ENCODE peak calls at places on chromosome 7, in seven cellular contexts. Y is heart right ventricle, G is Peyer's patch, M is brain microvascular endothelial cell, W is GM23338, I is body of pancreas, L is psoas muscle. D is an unnamed sample.

GRCh38 chr7:105916603-105917002 is 40.2 kb upstream of the ATXN7L1 start:
- DNase-seq in L (no peak), Y (no peak), I (no peak), W (no peak), M (peak; percentile 17), G (no peak), D (no peak)

GRCh38 chr7:137880432-137880831 is 33.7 kb upstream of the DGKI start:
- DNase-seq in L (no peak), I (no peak), Y (no peak), G (no peak), M (peak; percentile 91), W (no peak), D (no peak)

GRCh38 chr7:13414661-13415105 is 574.8 kb downstream of the ETV1 start:
- DNase-seq in M (peak; percentile 16), I (no peak), G (no peak), Y (no peak), W (no peak), L (no peak), D (no peak)

GRCh38 chr7:33733865-33734650 is 171.3 kb upstream of the BMPER start:
- DNase-seq in L (no peak), W (no peak), G (no peak), I (peak; percentile 60), M (no peak), Y (peak; percentile 26), D (no peak)

GRCh38 chr7:105713488-105714465 is 132.5 kb upstream of the EFCAB10 start:
- DNase-seq in M (no peak), Y (no peak), W (no peak), I (no peak), L (no peak), G (no peak), D (no peak)

GRCh38 chr7:149869867-149870266 is 3.9 kb upstream of the ATP6V0E2 start:
- DNase-seq in W (no peak), L (no peak), G (peak; percentile 47), M (no peak), Y (no peak), I (no peak), D (peak; percentile 28)

GRCh38 chr7:113421696-113422330 is 303.5 kb upstream of the SMIM30 start:
- DNase-seq in L (peak; percentile 51), Y (peak; percentile 31), M (peak; percentile 93), G (peak; percentile 79), W (peak; percentile 96), I (peak; percentile 87), D (no peak)

GRCh38 chr7:28536259-28536658 is 123.9 kb downstream of the CREB5 start:
- DNase-seq in I (no peak), G (no peak), L (peak; percentile 17), Y (no peak), W (peak; percentile 88), M (peak; percentile 60), D (no peak)

GRCh38 chr7:127675716-127676115 is 23.7 kb downstream of the SND1 start:
- DNase-seq in W (no peak), M (no peak), I (no peak), L (no peak), Y (no peak), G (no peak), D (no peak)

GRCh38 chr7:120809260-120809659 is 48.7 kb downstream of the TSPAN12 start:
- DNase-seq in W (no peak), L (no peak), Y (no peak), M (no peak), I (no peak), G (no peak), D (no peak)
- TF ChIP-seq CTCF in W (no peak), L (no peak), Y (no peak), M (no peak), I (no peak), G (no peak), D (no peak)

GRCh38 chr7:151597541-151597940 is 77.8 kb upstream of the RHEB start:
- DNase-seq in Y (no peak), G (no peak), W (no peak), L (no peak), I (no peak), M (no peak), D (no peak)

GRCh38 chr7:151601521-151602305 is 82.0 kb upstream of the RHEB start:
- DNase-seq in Y (no peak), W (no peak), M (peak; percentile 9), I (no peak), G (no peak), L (no peak), D (no peak)

GRCh38 chr7:151599401-151600227 is 79.9 kb upstream of the RHEB start:
- DNase-seq in W (no peak), L (peak; percentile 49), Y (no peak), M (peak; percentile 92), I (no peak), G (no peak), D (no peak)

GRCh38 chr7:151595702-151596340 is 76.1 kb upstream of the RHEB start:
- DNase-seq in I (no peak), M (no peak), Y (no peak), L (no peak), G (no peak), W (no peak), D (peak; percentile 9)

DNA sequence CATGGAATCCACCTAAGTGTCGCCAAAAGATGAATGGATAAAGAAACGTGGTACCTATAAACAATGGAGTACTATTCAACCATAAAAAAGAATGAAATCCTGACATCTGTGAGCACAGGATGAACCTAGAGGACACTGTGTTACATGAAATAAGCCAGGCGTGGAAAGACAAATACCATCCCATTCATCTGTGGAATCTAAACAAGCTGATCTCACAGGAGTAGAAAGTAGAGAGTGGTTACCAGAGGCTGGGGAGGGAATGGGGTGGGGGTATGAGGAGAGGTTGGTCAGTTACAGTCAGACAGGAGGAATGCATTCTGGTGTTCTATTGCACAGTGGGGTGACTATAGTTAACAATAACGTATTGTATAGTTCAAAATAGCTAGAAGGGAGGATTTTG is 78.3 kb upstream of the RHEB start:
- DNase-seq in L (no peak), I (no peak), G (no peak), W (no peak), M (peak; percentile 95), Y (no peak), D (no peak)
- H3K27ac ChIP-seq in L (no peak overlapping the region), I (no peak overlapping the region), G (peak overlapping the region; percentile 77), W (no peak overlapping the region), M (peak overlapping the region; percentile 89), Y (no peak overlapping the region), D (no peak overlapping the region)

GRCh38 chr7:44103566-44103940 is 592 bp upstream of the AEBP1 start:
- DNase-seq in W (no peak), I (no peak), M (no peak), Y (no peak), L (no peak), G (no peak), D (no peak)
- H3K4me3 ChIP-seq in W (peak overlapping the region; percentile 87), I (no peak overlapping the region), M (no peak overlapping the region), Y (peak overlapping the region; percentile 61), L (no peak overlapping the region), G (peak overlapping the region; percentile 60), D (peak overlapping the region; percentile 80)

GRCh38 chr7:15007507-15007906 is 105.0 kb upstream of the DGKB start:
- DNase-seq in M (no peak), Y (no peak), L (no peak), W (peak; percentile 83), G (no peak), I (no peak), D (no peak)
- TF ChIP-seq CTCF in M (peak; percentile 61), Y (no peak), L (no peak), W (peak; percentile 68), G (peak; percentile 20), I (no peak), D (no peak)

DNA sequence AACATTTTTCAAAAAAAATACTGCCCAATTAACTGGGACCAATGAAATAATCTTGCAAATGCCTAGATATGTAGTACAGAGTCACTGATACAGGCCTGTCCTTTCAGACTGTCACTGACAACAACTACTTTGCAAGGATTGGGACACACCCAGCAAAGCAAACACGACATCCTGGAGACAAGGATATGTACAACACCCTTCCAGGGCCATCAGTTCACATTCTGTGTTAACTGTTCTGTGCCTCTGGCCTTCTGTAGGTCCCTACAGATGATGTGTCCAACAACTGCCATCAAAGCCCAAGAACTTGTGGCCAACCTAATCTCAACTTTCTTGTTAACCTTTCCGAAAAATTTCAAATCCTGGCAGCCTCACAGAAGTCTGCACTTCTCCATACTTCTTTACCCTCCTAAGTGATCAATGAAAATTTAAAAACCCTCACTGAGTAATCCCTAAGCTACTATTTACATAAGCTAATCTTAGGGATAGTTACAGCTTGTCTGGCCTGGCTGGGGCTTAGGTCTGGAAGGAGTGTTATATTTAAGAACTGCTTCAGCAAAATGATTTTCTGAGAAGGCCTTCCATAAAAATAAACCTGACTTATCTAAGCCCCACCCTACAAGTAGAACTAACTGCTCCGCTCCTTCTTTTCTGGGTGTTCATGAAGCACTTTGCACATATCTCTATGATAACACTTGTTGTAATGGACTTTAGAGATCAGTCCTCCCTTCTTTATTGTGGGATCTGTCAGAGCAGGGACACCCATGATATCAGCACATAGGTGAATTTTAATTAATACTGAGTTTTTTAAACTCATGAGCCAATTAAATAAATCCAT is 21.0 kb downstream of the COBL start:
- DNase-seq in G (no peak), I (no peak), Y (no peak), L (no peak), M (no peak), W (no peak), D (no peak)
- H3K27ac ChIP-seq in G (peak overlapping the region; percentile 55), I (no peak overlapping the region), Y (peak overlapping the region; percentile 2), L (peak overlapping the region; percentile 19), M (no peak overlapping the region), W (no peak overlapping the region), D (no peak overlapping the region)

GRCh38 chr7:6650521-6651011 is 13.4 kb downstream of the ZNF316 start:
- DNase-seq in M (no peak), G (no peak), L (no peak), I (no peak), W (no peak), Y (no peak), D (peak; percentile 43)
- H3K4me3 ChIP-seq in M (no peak overlapping the region), G (no peak overlapping the region), L (no peak overlapping the region), I (no peak overlapping the region), W (no peak overlapping the region), Y (no peak overlapping the region), D (no peak overlapping the region)

D was measured in coronary artery.